ENCODE peak calls at places on chromosome 20, in ten cellular contexts. B is lower lobe of right lung; Y is AG04450; V is neural crest cell; W is CD4-positive, alpha-beta T cell; U is upper lobe of right lung; Q is foreskin keratinocyte; F is pancreas; C is foreskin fibroblast; J is Calu3. S is an unnamed sample.

GRCh38 chr20:45308078-45308778 is at the start of gene MATN4:
- DNase-seq in B (peak; percentile 67), Y (no peak), V (no peak), W (no peak), U (peak; percentile 82), Q (peak; percentile 17), F (peak; percentile 91), C (no peak), J (peak; percentile 28), S (no peak)

GRCh38 chr20:31956556-31957220 is 4.8 kb upstream of the PDRG1 start:
- DNase-seq in B (no peak), Y (no peak), V (no peak), W (no peak), U (no peak), Q (no peak), F (no peak), C (no peak), J (no peak), S (no peak)

GRCh38 chr20:33769032-33769431 is 37.2 kb downstream of the ZNF341 start:
- DNase-seq in B (no peak), Y (no peak), V (no peak), W (no peak), U (no peak), Q (no peak), F (no peak), C (no peak), J (no peak), S (no peak)

GRCh38 chr20:56839791-56840190 is 210.7 kb downstream of the TFAP2C start:
- DNase-seq in B (no peak), Y (no peak), V (no peak), W (no peak), U (no peak), Q (no peak), F (no peak), C (peak; percentile 11), J (no peak), S (no peak)

GRCh38 chr20:43940518-43941225 is 26.0 kb downstream of the TOX2 start:
- DNase-seq in B (no peak), Y (no peak), V (no peak), W (no peak), U (no peak), Q (no peak), F (no peak), C (no peak), J (no peak), S (no peak)

GRCh38 chr20:8094415-8094818 is 37.6 kb upstream of the PLCB1 start:
- DNase-seq in B (peak; percentile 60), Y (no peak), V (no peak), W (no peak), U (no peak), Q (no peak), F (peak; percentile 56), C (peak; percentile 81), J (peak; percentile 3), S (no peak)

GRCh38 chr20:51428451-51429143 is 113.9 kb downstream of the NFATC2 start:
- DNase-seq in B (no peak), Y (no peak), V (no peak), W (no peak), U (peak; percentile 74), Q (no peak), F (peak; percentile 46), C (peak; percentile 24), J (no peak), S (no peak)

GRCh38 chr20:47071646-47072185 is 177.1 kb downstream of the EYA2 start:
- DNase-seq in B (no peak), Y (no peak), V (no peak), W (no peak), U (no peak), Q (no peak), F (no peak), C (no peak), J (no peak), S (no peak)

GRCh38 chr20:4091332-4092135 is 76.2 kb upstream of the RNF24 start:
- DNase-seq in B (peak; percentile 77), Y (peak; percentile 73), V (peak; percentile 75), W (no peak), U (peak; percentile 83), Q (no peak), F (peak; percentile 74), C (no peak), J (peak; percentile 69), S (no peak)

GRCh38 chr20:4086771-4087677 is 71.7 kb upstream of the RNF24 start:
- DNase-seq in B (no peak), Y (no peak), V (no peak), W (no peak), U (no peak), Q (no peak), F (no peak), C (no peak), J (no peak), S (no peak)

GRCh38 chr20:4087923-4088322 is 72.6 kb upstream of the RNF24 start:
- DNase-seq in B (no peak), Y (no peak), V (no peak), W (no peak), U (no peak), Q (no peak), F (no peak), C (no peak), J (no peak), S (no peak)

GRCh38 chr20:4090756-4091331 is 75.5 kb upstream of the RNF24 start:
- DNase-seq in B (no peak), Y (peak; percentile 61), V (no peak), W (no peak), U (no peak), Q (no peak), F (no peak), C (peak; percentile 65), J (no peak), S (peak; percentile 41)

DNA sequence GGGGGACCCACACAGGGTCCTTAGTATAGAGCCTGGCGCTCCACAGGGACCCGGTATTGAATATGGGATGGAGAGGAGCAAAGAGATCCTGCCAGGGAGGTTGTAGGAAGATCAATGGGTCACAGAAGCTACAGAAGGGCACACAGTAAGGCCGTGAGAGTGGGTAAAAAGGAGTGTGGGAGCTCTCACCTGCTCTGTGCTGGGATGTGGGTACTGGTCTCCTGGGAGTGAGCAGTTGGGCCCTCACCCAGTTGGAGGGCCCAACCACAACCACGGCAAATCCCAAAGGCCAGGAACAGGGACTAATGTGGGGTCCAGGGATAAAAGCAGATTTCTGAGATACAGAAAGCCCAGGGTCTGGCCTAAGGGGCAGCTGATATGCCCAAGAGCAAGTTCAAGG is 73.4 kb upstream of the RNF24 start:
- DNase-seq in B (no peak), Y (no peak), V (no peak), W (no peak), U (no peak), Q (no peak), F (no peak), C (no peak), J (no peak), S (no peak)
- TF ChIP-seq CTCF in B (no peak), Y (no peak), V (no peak), W (no peak), U (no peak), Q (no peak), F (no peak), C (no peak), J (no peak), S (no peak)

GRCh38 chr20:42204261-42204660 is 586.1 kb upstream of the CHD6 start:
- DNase-seq in B (no peak), Y (no peak), V (no peak), W (no peak), U (no peak), Q (no peak), F (no peak), C (no peak), J (no peak), S (no peak)
- TF ChIP-seq CTCF in B (peak; percentile 31), Y (no peak), V (peak; percentile 63), W (no peak), U (peak; percentile 40), Q (no peak), F (no peak), C (no peak), J (no peak), S (peak; percentile 12)

GRCh38 chr20:63682384-63683139 is 13.9 kb upstream of the TNFRSF6B start:
- DNase-seq in B (no peak), Y (peak; percentile 91), V (no peak), W (no peak), U (peak; percentile 80), Q (peak; percentile 99), F (no peak), C (peak; percentile 99), J (peak; percentile 99), S (peak; percentile 94)
- TF ChIP-seq CTCF in B (no peak), Y (no peak), V (no peak), W (no peak), U (no peak), Q (no peak), F (no peak), C (no peak), J (no peak), S (no peak)

GRCh38 chr20:50068041-50068651 is 44.8 kb downstream of the UBE2V1 start:
- DNase-seq in B (no peak), Y (no peak), V (no peak), W (no peak), U (no peak), Q (no peak), F (no peak), C (no peak), J (no peak), S (no peak)

GRCh38 chr20:50067461-50067860 is 45.5 kb downstream of the UBE2V1 start:
- DNase-seq in B (no peak), Y (no peak), V (no peak), W (no peak), U (no peak), Q (no peak), F (no peak), C (no peak), J (no peak), S (no peak)

GRCh38 chr20:50073500-50073899 is 39.5 kb downstream of the UBE2V1 start:
- DNase-seq in B (no peak), Y (no peak), V (no peak), W (no peak), U (peak; percentile 51), Q (no peak), F (no peak), C (no peak), J (no peak), S (no peak)

GRCh38 chr20:50071039-50071888 is 41.7 kb downstream of the UBE2V1 start:
- DNase-seq in B (peak; percentile 93), Y (peak; percentile 38), V (peak; percentile 100), W (peak; percentile 89), U (peak; percentile 94), Q (peak; percentile 45), F (peak; percentile 93), C (peak; percentile 64), J (peak; percentile 99), S (no peak)

GRCh38 chr20:50070361-50070760 is 42.6 kb downstream of the UBE2V1 start:
- DNase-seq in B (no peak), Y (no peak), V (no peak), W (no peak), U (no peak), Q (no peak), F (no peak), C (no peak), J (no peak), S (no peak)
- TF ChIP-seq CTCF in B (no peak), Y (peak; percentile 5), V (no peak), W (no peak), U (no peak), Q (no peak), F (no peak), C (no peak), J (peak; percentile 27), S (peak; percentile 3)

GRCh38 chr20:42041000-42041565 is 422.9 kb upstream of the CHD6 start:
- DNase-seq in B (no peak), Y (no peak), V (no peak), W (no peak), U (no peak), Q (no peak), F (no peak), C (no peak), J (no peak), S (no peak)
- TF ChIP-seq CTCF in B (no peak), Y (no peak), V (peak; percentile 59), W (no peak), U (no peak), Q (no peak), F (no peak), C (no peak), J (no peak), S (no peak)

S was measured in epithelial cell of proximal tubule.